ENCODE peak calls at places on chromosomes 7 and 10, in four cellular contexts. P is K562, L is HepG2, W is WTC11. D is an unnamed sample.
A peak's percentile ranks its signal among the peaks of the same experiment; 100 is the strongest.

GRCh38 chr7:30433082-30433481 is 45.5 kb downstream of the NOD1 start:
- DNase-seq in W (peak; percentile 24), P (no peak), L (no peak), D (no peak)

GRCh38 chr10:109934958-109935793 is 11.9 kb upstream of the XPNPEP1 start:
- DNase-seq in P (no peak), W (peak; percentile 59), L (no peak), D (no peak)

GRCh38 chr10:13774303-13774893 is 187.6 kb downstream of the PRPF18 start:
- DNase-seq in P (no peak), W (no peak), L (no peak), D (no peak)

GRCh38 chr10:3500408-3500856 is 284.6 kb downstream of the KLF6 start:
- DNase-seq in L (peak; percentile 88), W (peak; percentile 54), P (no peak), D (no peak)

GRCh38 chr10:46553238-46554049 is 3.0 kb downstream of the GPRIN2 start:
- DNase-seq in L (no peak), P (no peak), W (peak; percentile 8), D (no peak)

GRCh38 chr10:71232089-71232998 is 20.0 kb downstream of the UNC5B start:
- DNase-seq in P (no peak), W (no peak), L (no peak), D (no peak)

GRCh38 chr10:107011113-107011512 is 153.4 kb downstream of the SORCS1 start:
- DNase-seq in W (no peak), P (no peak), L (no peak), D (no peak)

GRCh38 chr10:56142092-56142728 is 218.8 kb downstream of the ZWINT start:
- DNase-seq in L (no peak), W (no peak), P (no peak), D (peak; percentile 50)

GRCh38 chr10:530717-531116 is 158.8 kb downstream of the DIP2C start:
- DNase-seq in P (no peak), W (no peak), L (no peak), D (no peak)

GRCh38 chr10:100866575-100867098 is 46.1 kb upstream of the SLF2 start:
- DNase-seq in L (no peak), W (peak; percentile 69), P (no peak), D (no peak)

GRCh38 chr7:149133311-149133710 is 7.2 kb upstream of the ZNF425 start:
- DNase-seq in L (no peak), P (no peak), W (no peak), D (no peak)

GRCh38 chr7:11831383-11831726 is 643 bp downstream of the THSD7A start:
- DNase-seq in L (no peak), P (no peak), W (no peak), D (no peak)

GRCh38 chr10:77279207-77279606 is 358.4 kb downstream of the KCNMA1 start:
- DNase-seq in L (no peak), W (no peak), P (no peak), D (peak; percentile 62)

GRCh38 chr10:58177362-58177947 is 90.2 kb downstream of the IPMK start:
- DNase-seq in P (peak; percentile 21), W (no peak), L (peak; percentile 15), D (no peak)
- TF ChIP-seq ETV6 in P (no peak), W (no peak), L (no peak), D (no peak)

GRCh38 chr10:75263806-75264205 is 28.0 kb upstream of the COMTD1 start:
- DNase-seq in W (no peak), P (no peak), L (no peak), D (no peak)

GRCh38 chr10:75266945-75267344 is 31.2 kb upstream of the COMTD1 start:
- DNase-seq in L (no peak), W (no peak), P (no peak), D (no peak)

GRCh38 chr10:75265856-75266255 is 30.1 kb upstream of the COMTD1 start:
- DNase-seq in W (no peak), P (no peak), L (no peak), D (no peak)

GRCh38 chr10:75260990-75261389 is 25.2 kb upstream of the COMTD1 start:
- DNase-seq in L (no peak), P (no peak), W (no peak), D (no peak)

GRCh38 chr10:75261813-75262725 is 26.3 kb upstream of the COMTD1 start:
- DNase-seq in W (no peak), L (peak; percentile 24), P (no peak), D (no peak)
- TF ChIP-seq ETV6 in W (no peak), L (no peak), P (no peak), D (no peak)

DNA sequence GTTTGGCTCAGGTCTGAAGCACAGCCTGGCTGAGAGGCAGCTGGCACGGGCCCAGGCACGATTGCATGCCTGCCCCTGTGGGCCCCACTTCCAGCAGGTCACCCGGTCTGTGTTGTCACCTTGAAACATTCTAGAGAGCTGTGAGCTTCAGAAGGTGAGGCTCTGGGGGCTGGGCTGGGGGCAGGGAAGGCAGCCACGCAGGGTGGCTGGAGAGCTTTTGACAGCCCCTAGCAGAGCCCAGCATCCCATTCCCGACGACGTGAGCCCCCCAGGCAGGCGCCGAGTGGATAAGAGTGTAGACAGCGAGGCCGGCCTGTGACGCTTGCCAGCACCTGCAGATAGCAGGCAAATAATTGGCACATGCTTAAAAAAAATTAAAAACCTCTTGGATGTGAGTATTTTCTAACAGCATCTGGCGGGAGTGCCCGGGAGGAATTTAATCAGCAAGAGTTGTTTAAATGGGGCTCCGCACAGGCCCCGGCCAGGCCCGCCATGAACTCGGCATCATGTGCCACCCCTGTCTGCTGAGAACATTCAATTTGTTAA is 212.0 kb upstream of the TBX20 start:
- DNase-seq in P (no peak), W (no peak), L (no peak), D (no peak)
- TF ChIP-seq ETV6 in P (no peak), W (no peak), L (no peak), D (no peak)

GRCh38 chr7:99098317-99098823 is 45.5 kb downstream of the SMURF1 start:
- DNase-seq in W (no peak), L (peak; percentile 58), P (no peak), D (no peak)
- TF ChIP-seq ETV6 in W (no peak), L (no peak), P (no peak), D (no peak)

DNA sequence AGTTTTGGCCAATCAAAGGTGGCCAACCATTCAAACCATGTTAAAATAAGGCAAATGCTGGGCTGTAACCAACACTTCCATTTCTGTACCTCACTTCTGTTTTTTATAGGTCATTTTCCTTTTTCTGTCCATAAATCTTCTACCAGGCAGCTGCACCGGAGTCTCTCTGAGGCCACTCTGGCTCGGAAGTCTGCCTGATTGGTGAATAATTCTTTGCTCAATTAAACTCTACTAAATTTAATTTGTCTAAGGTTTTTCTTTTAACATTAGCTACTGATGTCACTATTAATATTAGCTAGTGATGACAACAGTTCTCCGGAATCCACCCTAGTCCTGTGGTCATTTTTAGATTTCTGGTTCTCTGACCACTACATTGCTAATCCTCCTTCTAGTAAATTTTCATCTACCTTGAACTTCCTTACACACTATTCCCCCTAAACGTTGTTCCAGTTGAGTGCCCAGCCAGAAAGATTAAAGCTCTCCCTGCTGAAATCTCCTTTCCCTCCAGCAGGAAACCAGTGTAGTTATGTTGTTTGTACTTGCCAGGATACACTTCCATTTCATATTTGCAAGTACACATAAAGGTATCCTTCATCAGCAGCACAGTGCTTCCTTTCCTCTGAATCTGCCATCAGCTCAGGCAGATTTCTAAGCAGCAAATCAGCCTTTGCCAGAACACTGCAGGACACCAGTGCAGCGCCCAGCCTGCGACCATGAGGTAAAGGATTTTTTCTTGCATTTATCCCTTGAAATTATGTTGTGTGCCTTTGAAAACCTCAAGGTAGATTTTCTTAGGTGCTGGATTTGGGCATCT is 18.5 kb upstream of the IFIT2 start:
- DNase-seq in L (no peak), W (no peak), P (no peak), D (no peak)
- TF ChIP-seq ETV6 in L (no peak), W (no peak), P (no peak), D (no peak)

DNA sequence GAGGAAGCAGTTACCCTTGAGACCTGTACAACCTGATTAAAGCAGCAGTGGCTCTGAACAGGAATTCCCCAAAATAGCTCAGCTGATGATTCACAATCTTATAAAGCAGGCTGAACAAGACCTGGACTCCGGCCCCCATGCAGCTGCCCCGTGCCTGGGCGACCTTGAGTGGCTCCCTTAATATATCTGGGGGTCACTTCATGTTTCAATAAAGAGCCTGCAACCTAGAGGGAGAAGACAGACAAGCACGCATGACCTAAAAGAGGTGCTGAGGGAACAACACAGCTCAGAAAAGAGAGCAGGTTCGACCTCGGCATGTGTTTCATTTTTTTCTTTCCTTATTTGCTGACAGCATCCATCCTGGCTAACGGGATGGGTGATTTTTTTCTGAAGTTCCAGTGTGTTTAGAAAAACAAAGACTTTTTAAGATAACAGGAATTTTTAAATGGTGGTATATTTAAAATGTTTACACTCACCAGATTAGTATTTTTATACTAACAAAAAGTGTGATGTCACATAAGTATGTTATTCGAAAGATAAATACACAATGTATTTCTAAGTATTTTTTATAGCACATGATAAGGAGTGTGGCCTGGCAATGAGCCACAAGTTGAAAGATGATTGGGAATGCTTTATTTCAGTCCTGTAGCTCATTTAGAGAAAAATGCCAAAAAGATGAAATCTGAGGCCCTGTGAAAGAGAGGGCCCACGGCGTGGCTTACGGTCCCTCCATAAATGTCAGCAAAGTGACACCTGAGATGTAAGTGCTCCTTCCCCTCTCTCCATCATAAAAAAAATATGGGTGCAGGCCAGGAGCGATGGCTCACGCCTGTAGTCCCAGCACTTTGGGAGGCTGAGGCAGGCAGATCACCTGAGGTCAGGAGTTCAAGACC is 161.3 kb downstream of the SLIT1 start:
- DNase-seq in L (no peak), P (peak; percentile 12), W (no peak), D (peak; percentile 28)
- TF ChIP-seq ETV6 in L (no peak), P (no peak), W (no peak), D (no peak)

GRCh38 chr10:43814611-43815010 is 165.9 kb upstream of the ZNF32 start:
- DNase-seq in W (no peak), P (no peak), L (no peak), D (no peak)
- TF ChIP-seq ETV6 in W (no peak), P (no peak), L (no peak), D (no peak)

DNA sequence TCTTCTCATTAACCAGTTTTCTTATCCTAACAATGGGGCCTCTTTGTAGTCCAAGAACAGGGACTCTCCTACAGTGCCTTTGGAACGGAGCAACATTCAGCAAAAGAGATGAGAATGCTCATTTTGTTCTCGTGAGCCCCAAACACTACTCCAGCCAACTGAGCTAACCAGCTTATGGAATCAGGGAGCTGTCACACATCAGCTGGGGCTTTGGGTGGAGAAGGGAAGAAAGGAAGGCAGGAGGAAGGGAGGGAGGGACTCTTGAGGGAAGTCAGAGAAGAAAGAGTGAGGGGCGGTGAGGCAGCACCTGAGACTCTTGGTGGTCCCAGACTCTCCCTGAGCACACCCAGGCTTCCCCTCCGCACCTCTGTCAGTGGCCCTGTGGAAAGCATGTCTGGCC is 123.1 kb downstream of the CLEC2L start:
- DNase-seq in P (no peak), L (no peak), W (no peak), D (no peak)
- TF ChIP-seq ETV6 in P (no peak), L (no peak), W (no peak), D (no peak)

GRCh38 chr7:20558963-20559716 is 56.3 kb upstream of the ABCB5 start:
- DNase-seq in W (no peak), P (no peak), L (no peak), D (no peak)
- TF ChIP-seq ETV6 in W (no peak), P (no peak), L (no peak), D (no peak)

DNA sequence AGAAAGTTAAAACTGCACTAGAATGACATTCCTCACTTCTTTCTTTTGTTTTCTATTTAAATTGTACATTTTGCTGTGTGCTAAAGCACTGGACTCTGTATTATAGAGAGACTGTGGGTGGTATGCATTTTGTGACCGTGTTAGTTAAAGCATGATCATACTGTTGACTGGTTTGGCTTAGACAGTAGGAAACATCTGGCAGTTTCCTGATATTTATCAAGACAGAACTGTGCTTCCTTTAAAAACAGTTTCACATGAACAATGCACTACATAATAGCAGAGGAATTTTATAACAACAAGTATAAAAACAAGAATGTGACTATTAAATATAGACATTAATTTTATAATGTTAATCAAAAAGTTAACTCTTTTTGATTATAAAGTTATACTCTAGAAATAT is 23.1 kb downstream of the GNG11 start:
- DNase-seq in W (no peak), L (no peak), P (no peak), D (no peak)
- TF ChIP-seq ETV6 in W (no peak), L (no peak), P (no peak), D (no peak)

D was measured in GM12878.